ENCODE peak calls at places on chromosome 16, in nine cellular contexts. One of them, this sample, is unnamed.

GRCh38 chr16:19595043-19595767 is 39.7 kb downstream of the VPS35L start:
- DNase-seq in OCI-LY7: no peak
- DNase-seq in GM20000: no peak
- DNase-seq in activated CD4-positive, CD25-positive, alpha-beta regulatory T cell treated with anti-CD3 and anti-CD28 coated beads, Interleukin-2, amount 50 U/mL, for 72 hours: no peak
- DNase-seq in cardiac fibroblast: peak; percentile 89
- DNase-seq in PC-9: peak; percentile 84
- DNase-seq in BE2C: no peak
- DNase-seq in T-helper 1 cell: no peak
- DNase-seq in stomach: peak; percentile 62
- DNase-seq in this sample: peak; percentile 88

GRCh38 chr16:48958681-48959080 is 323.0 kb downstream of the CBLN1 start:
- DNase-seq in activated CD4-positive, CD25-positive, alpha-beta regulatory T cell treated with anti-CD3 and anti-CD28 coated beads, Interleukin-2, amount 50 U/mL, for 72 hours: no peak
- DNase-seq in cardiac fibroblast: peak; percentile 18
- DNase-seq in stomach: no peak
- DNase-seq in OCI-LY7: no peak
- DNase-seq in GM20000: no peak
- DNase-seq in T-helper 1 cell: no peak
- DNase-seq in BE2C: no peak
- DNase-seq in PC-9: no peak
- DNase-seq in this sample: no peak

GRCh38 chr16:77599793-77600415 is 122.4 kb upstream of the NUDT7 start:
- DNase-seq in PC-9: no peak
- DNase-seq in activated CD4-positive, CD25-positive, alpha-beta regulatory T cell treated with anti-CD3 and anti-CD28 coated beads, Interleukin-2, amount 50 U/mL, for 72 hours: no peak
- DNase-seq in BE2C: peak; percentile 44
- DNase-seq in GM20000: peak; percentile 19
- DNase-seq in stomach: no peak
- DNase-seq in OCI-LY7: peak; percentile 34
- DNase-seq in T-helper 1 cell: no peak
- DNase-seq in cardiac fibroblast: peak; percentile 46
- DNase-seq in this sample: no peak

GRCh38 chr16:48003226-48003907 is 152.4 kb downstream of the ABCC12 start:
- DNase-seq in activated CD4-positive, CD25-positive, alpha-beta regulatory T cell treated with anti-CD3 and anti-CD28 coated beads, Interleukin-2, amount 50 U/mL, for 72 hours: no peak
- DNase-seq in stomach: no peak
- DNase-seq in OCI-LY7: no peak
- DNase-seq in cardiac fibroblast: no peak
- DNase-seq in GM20000: no peak
- DNase-seq in T-helper 1 cell: no peak
- DNase-seq in PC-9: no peak
- DNase-seq in BE2C: no peak
- DNase-seq in this sample: no peak

GRCh38 chr16:53159781-53160436 is 105.1 kb downstream of the CHD9 start:
- DNase-seq in activated CD4-positive, CD25-positive, alpha-beta regulatory T cell treated with anti-CD3 and anti-CD28 coated beads, Interleukin-2, amount 50 U/mL, for 72 hours: no peak
- DNase-seq in stomach: no peak
- DNase-seq in OCI-LY7: peak; percentile 75
- DNase-seq in BE2C: peak; percentile 15
- DNase-seq in GM20000: peak; percentile 38
- DNase-seq in PC-9: no peak
- DNase-seq in cardiac fibroblast: peak; percentile 75
- DNase-seq in T-helper 1 cell: no peak
- DNase-seq in this sample: no peak

GRCh38 chr16:11632455-11632921 is 35.8 kb upstream of the SNN start:
- DNase-seq in stomach: no peak
- DNase-seq in activated CD4-positive, CD25-positive, alpha-beta regulatory T cell treated with anti-CD3 and anti-CD28 coated beads, Interleukin-2, amount 50 U/mL, for 72 hours: no peak
- DNase-seq in GM20000: no peak
- DNase-seq in BE2C: no peak
- DNase-seq in OCI-LY7: no peak
- DNase-seq in PC-9: no peak
- DNase-seq in T-helper 1 cell: no peak
- DNase-seq in cardiac fibroblast: peak; percentile 95
- DNase-seq in this sample: no peak

GRCh38 chr16:88617268-88618031 is 20.9 kb upstream of the IL17C start:
- DNase-seq in BE2C: no peak
- DNase-seq in PC-9: no peak
- DNase-seq in OCI-LY7: no peak
- DNase-seq in stomach: no peak
- DNase-seq in activated CD4-positive, CD25-positive, alpha-beta regulatory T cell treated with anti-CD3 and anti-CD28 coated beads, Interleukin-2, amount 50 U/mL, for 72 hours: no peak
- DNase-seq in T-helper 1 cell: no peak
- DNase-seq in GM20000: no peak
- DNase-seq in cardiac fibroblast: no peak
- DNase-seq in this sample: no peak

GRCh38 chr16:9755076-9755475 is 427.2 kb downstream of the GRIN2A start:
- DNase-seq in BE2C: no peak
- DNase-seq in activated CD4-positive, CD25-positive, alpha-beta regulatory T cell treated with anti-CD3 and anti-CD28 coated beads, Interleukin-2, amount 50 U/mL, for 72 hours: no peak
- DNase-seq in T-helper 1 cell: no peak
- DNase-seq in PC-9: no peak
- DNase-seq in OCI-LY7: no peak
- DNase-seq in stomach: no peak
- DNase-seq in GM20000: no peak
- DNase-seq in cardiac fibroblast: no peak
- DNase-seq in this sample: no peak

GRCh38 chr16:24950275-24950674 is 64.9 kb downstream of the ARHGAP17 start:
- DNase-seq in T-helper 1 cell: no peak
- DNase-seq in PC-9: no peak
- DNase-seq in cardiac fibroblast: peak; percentile 57
- DNase-seq in stomach: no peak
- DNase-seq in GM20000: no peak
- DNase-seq in activated CD4-positive, CD25-positive, alpha-beta regulatory T cell treated with anti-CD3 and anti-CD28 coated beads, Interleukin-2, amount 50 U/mL, for 72 hours: no peak
- DNase-seq in BE2C: no peak
- DNase-seq in OCI-LY7: no peak
- DNase-seq in this sample: peak; percentile 27

GRCh38 chr16:30394603-30395154 is 541 bp upstream of the ZNF48 start:
- DNase-seq in activated CD4-positive, CD25-positive, alpha-beta regulatory T cell treated with anti-CD3 and anti-CD28 coated beads, Interleukin-2, amount 50 U/mL, for 72 hours: no peak
- DNase-seq in PC-9: no peak
- DNase-seq in stomach: no peak
- DNase-seq in T-helper 1 cell: no peak
- DNase-seq in BE2C: no peak
- DNase-seq in cardiac fibroblast: peak; percentile 67
- DNase-seq in GM20000: no peak
- DNase-seq in OCI-LY7: no peak
- DNase-seq in this sample: no peak

GRCh38 chr16:87644596-87644995 is 42.3 kb downstream of the JPH3 start:
- DNase-seq in GM20000: no peak
- DNase-seq in stomach: no peak
- DNase-seq in BE2C: no peak
- DNase-seq in cardiac fibroblast: no peak
- DNase-seq in activated CD4-positive, CD25-positive, alpha-beta regulatory T cell treated with anti-CD3 and anti-CD28 coated beads, Interleukin-2, amount 50 U/mL, for 72 hours: no peak
- DNase-seq in PC-9: no peak
- DNase-seq in OCI-LY7: no peak
- DNase-seq in T-helper 1 cell: no peak
- DNase-seq in this sample: no peak

GRCh38 chr16:14957576-14958322 is 17.1 kb upstream of the PDXDC1 start:
- DNase-seq in BE2C: no peak
- DNase-seq in stomach: peak; percentile 24
- DNase-seq in OCI-LY7: no peak
- DNase-seq in T-helper 1 cell: no peak
- DNase-seq in cardiac fibroblast: no peak
- DNase-seq in PC-9: no peak
- DNase-seq in activated CD4-positive, CD25-positive, alpha-beta regulatory T cell treated with anti-CD3 and anti-CD28 coated beads, Interleukin-2, amount 50 U/mL, for 72 hours: no peak
- DNase-seq in GM20000: no peak
- DNase-seq in this sample: no peak

This sample was measured in non-pigmented ciliary epithelial cell.